ENCODE peak calls at places on chromosomes 7 and 10, in four cellular contexts. One of them, this sample, is unnamed.

GRCh38 chr10:520402-520787 is 169.1 kb downstream of the DIP2C start:
- DNase-seq in GM20000: no peak
- DNase-seq in stimulated activated CD4-positive, alpha-beta T cell treated with anti-CD3 and anti-CD28 coated beads, Interleukin-1b, Interleukin-23, amount 100 ng/mL, for 24 hours: no peak
- DNase-seq in neural progenitor cell: peak; percentile 36
- DNase-seq in this sample: peak; percentile 79

GRCh38 chr7:43496596-43496995 is 86.3 kb upstream of the STK17A start:
- DNase-seq in stimulated activated CD4-positive, alpha-beta T cell treated with anti-CD3 and anti-CD28 coated beads, Interleukin-1b, Interleukin-23, amount 100 ng/mL, for 24 hours: no peak
- DNase-seq in GM20000: no peak
- DNase-seq in neural progenitor cell: no peak
- DNase-seq in this sample: no peak

GRCh38 chr10:132145521-132146185 is 41.1 kb upstream of the DPYSL4 start:
- DNase-seq in GM20000: no peak
- DNase-seq in neural progenitor cell: no peak
- DNase-seq in stimulated activated CD4-positive, alpha-beta T cell treated with anti-CD3 and anti-CD28 coated beads, Interleukin-1b, Interleukin-23, amount 100 ng/mL, for 24 hours: no peak
- DNase-seq in this sample: no peak

GRCh38 chr7:106613861-106614560 is 46.9 kb downstream of the CCDC71L start:
- DNase-seq in stimulated activated CD4-positive, alpha-beta T cell treated with anti-CD3 and anti-CD28 coated beads, Interleukin-1b, Interleukin-23, amount 100 ng/mL, for 24 hours: no peak
- DNase-seq in neural progenitor cell: no peak
- DNase-seq in GM20000: no peak
- DNase-seq in this sample: no peak

GRCh38 chr10:2949948-2950354 is 117.4 kb upstream of the PFKP start:
- DNase-seq in GM20000: no peak
- DNase-seq in stimulated activated CD4-positive, alpha-beta T cell treated with anti-CD3 and anti-CD28 coated beads, Interleukin-1b, Interleukin-23, amount 100 ng/mL, for 24 hours: peak; percentile 33
- DNase-seq in neural progenitor cell: no peak
- DNase-seq in this sample: no peak

GRCh38 chr7:91193141-91193540 is 71.1 kb upstream of the FZD1 start:
- DNase-seq in stimulated activated CD4-positive, alpha-beta T cell treated with anti-CD3 and anti-CD28 coated beads, Interleukin-1b, Interleukin-23, amount 100 ng/mL, for 24 hours: no peak
- DNase-seq in GM20000: no peak
- DNase-seq in neural progenitor cell: no peak
- DNase-seq in this sample: no peak

GRCh38 chr7:137476937-137477336 is 133.4 kb upstream of the PTN start:
- DNase-seq in stimulated activated CD4-positive, alpha-beta T cell treated with anti-CD3 and anti-CD28 coated beads, Interleukin-1b, Interleukin-23, amount 100 ng/mL, for 24 hours: no peak
- DNase-seq in neural progenitor cell: no peak
- DNase-seq in GM20000: no peak
- DNase-seq in this sample: no peak

GRCh38 chr10:72027498-72027897 is 60.9 kb downstream of the SPOCK2 start:
- DNase-seq in neural progenitor cell: no peak
- DNase-seq in stimulated activated CD4-positive, alpha-beta T cell treated with anti-CD3 and anti-CD28 coated beads, Interleukin-1b, Interleukin-23, amount 100 ng/mL, for 24 hours: no peak
- DNase-seq in GM20000: no peak
- DNase-seq in this sample: no peak

GRCh38 chr10:3566627-3567026 is 218.4 kb downstream of the KLF6 start:
- DNase-seq in neural progenitor cell: no peak
- DNase-seq in stimulated activated CD4-positive, alpha-beta T cell treated with anti-CD3 and anti-CD28 coated beads, Interleukin-1b, Interleukin-23, amount 100 ng/mL, for 24 hours: no peak
- DNase-seq in GM20000: no peak
- DNase-seq in this sample: no peak

GRCh38 chr7:98329100-98329871 is 47.8 kb downstream of the BRI3 start:
- DNase-seq in neural progenitor cell: peak; percentile 17
- DNase-seq in stimulated activated CD4-positive, alpha-beta T cell treated with anti-CD3 and anti-CD28 coated beads, Interleukin-1b, Interleukin-23, amount 100 ng/mL, for 24 hours: no peak
- DNase-seq in GM20000: no peak
- DNase-seq in this sample: no peak

GRCh38 chr7:27901028-27901760 is 161.2 kb downstream of the TAX1BP1 start:
- DNase-seq in GM20000: peak; percentile 43
- DNase-seq in stimulated activated CD4-positive, alpha-beta T cell treated with anti-CD3 and anti-CD28 coated beads, Interleukin-1b, Interleukin-23, amount 100 ng/mL, for 24 hours: no peak
- DNase-seq in neural progenitor cell: no peak
- DNase-seq in this sample: no peak

GRCh38 chr10:102646610-102647432 is 2.5 kb downstream of the TRIM8 start:
- DNase-seq in GM20000: no peak
- DNase-seq in stimulated activated CD4-positive, alpha-beta T cell treated with anti-CD3 and anti-CD28 coated beads, Interleukin-1b, Interleukin-23, amount 100 ng/mL, for 24 hours: no peak
- DNase-seq in neural progenitor cell: peak; percentile 29
- DNase-seq in this sample: peak; percentile 84

GRCh38 chr10:23065549-23065948 is 29.8 kb upstream of the MSRB2 start:
- DNase-seq in neural progenitor cell: no peak
- DNase-seq in GM20000: no peak
- DNase-seq in stimulated activated CD4-positive, alpha-beta T cell treated with anti-CD3 and anti-CD28 coated beads, Interleukin-1b, Interleukin-23, amount 100 ng/mL, for 24 hours: no peak
- DNase-seq in this sample: peak; percentile 24

GRCh38 chr7:78279035-78279434 is 480.5 kb downstream of the PHTF2 start:
- DNase-seq in stimulated activated CD4-positive, alpha-beta T cell treated with anti-CD3 and anti-CD28 coated beads, Interleukin-1b, Interleukin-23, amount 100 ng/mL, for 24 hours: no peak
- DNase-seq in neural progenitor cell: no peak
- DNase-seq in GM20000: no peak
- DNase-seq in this sample: no peak

GRCh38 chr7:73899731-73900142 is 38.8 kb downstream of the TMEM270 start:
- DNase-seq in stimulated activated CD4-positive, alpha-beta T cell treated with anti-CD3 and anti-CD28 coated beads, Interleukin-1b, Interleukin-23, amount 100 ng/mL, for 24 hours: no peak
- DNase-seq in neural progenitor cell: no peak
- DNase-seq in GM20000: no peak
- DNase-seq in this sample: no peak

GRCh38 chr10:115514895-115515294 is 421.7 kb downstream of the ATRNL1 start:
- DNase-seq in neural progenitor cell: no peak
- DNase-seq in stimulated activated CD4-positive, alpha-beta T cell treated with anti-CD3 and anti-CD28 coated beads, Interleukin-1b, Interleukin-23, amount 100 ng/mL, for 24 hours: no peak
- DNase-seq in GM20000: no peak
- DNase-seq in this sample: no peak

GRCh38 chr7:22723171-22723601 is 3.8 kb upstream of the IL6 start:
- DNase-seq in GM20000: no peak
- DNase-seq in neural progenitor cell: no peak
- DNase-seq in stimulated activated CD4-positive, alpha-beta T cell treated with anti-CD3 and anti-CD28 coated beads, Interleukin-1b, Interleukin-23, amount 100 ng/mL, for 24 hours: no peak
- DNase-seq in this sample: peak; percentile 21

GRCh38 chr7:45387837-45388236 is 186.3 kb upstream of the ADCY1 start:
- DNase-seq in stimulated activated CD4-positive, alpha-beta T cell treated with anti-CD3 and anti-CD28 coated beads, Interleukin-1b, Interleukin-23, amount 100 ng/mL, for 24 hours: no peak
- DNase-seq in GM20000: no peak
- DNase-seq in neural progenitor cell: no peak
- DNase-seq in this sample: no peak

GRCh38 chr7:147400221-147400689 is 1190.3 kb upstream of the C7orf33 start:
- DNase-seq in GM20000: no peak
- DNase-seq in stimulated activated CD4-positive, alpha-beta T cell treated with anti-CD3 and anti-CD28 coated beads, Interleukin-1b, Interleukin-23, amount 100 ng/mL, for 24 hours: no peak
- DNase-seq in neural progenitor cell: no peak
- DNase-seq in this sample: peak; percentile 2

GRCh38 chr10:112546474-112546873 is 99.5 kb downstream of the VTI1A start:
- DNase-seq in stimulated activated CD4-positive, alpha-beta T cell treated with anti-CD3 and anti-CD28 coated beads, Interleukin-1b, Interleukin-23, amount 100 ng/mL, for 24 hours: no peak
- DNase-seq in neural progenitor cell: no peak
- DNase-seq in GM20000: peak; percentile 23
- DNase-seq in this sample: no peak

GRCh38 chr10:76397210-76397881 is 965.9 kb downstream of the LRMDA start:
- DNase-seq in neural progenitor cell: no peak
- DNase-seq in stimulated activated CD4-positive, alpha-beta T cell treated with anti-CD3 and anti-CD28 coated beads, Interleukin-1b, Interleukin-23, amount 100 ng/mL, for 24 hours: no peak
- DNase-seq in GM20000: no peak
- DNase-seq in this sample: peak; percentile 72

GRCh38 chr7:157485961-157486510 is 149.2 kb downstream of the DNAJB6 start:
- DNase-seq in neural progenitor cell: no peak
- DNase-seq in GM20000: no peak
- DNase-seq in stimulated activated CD4-positive, alpha-beta T cell treated with anti-CD3 and anti-CD28 coated beads, Interleukin-1b, Interleukin-23, amount 100 ng/mL, for 24 hours: no peak
- DNase-seq in this sample: no peak

GRCh38 chr10:124647421-124648130 is 96.6 kb downstream of the FAM53B start:
- DNase-seq in stimulated activated CD4-positive, alpha-beta T cell treated with anti-CD3 and anti-CD28 coated beads, Interleukin-1b, Interleukin-23, amount 100 ng/mL, for 24 hours: peak; percentile 35
- DNase-seq in neural progenitor cell: no peak
- DNase-seq in GM20000: peak; percentile 68
- DNase-seq in this sample: peak; percentile 31

GRCh38 chr10:132193907-132194552 is 7.3 kb downstream of the DPYSL4 start:
- DNase-seq in GM20000: no peak
- DNase-seq in stimulated activated CD4-positive, alpha-beta T cell treated with anti-CD3 and anti-CD28 coated beads, Interleukin-1b, Interleukin-23, amount 100 ng/mL, for 24 hours: no peak
- DNase-seq in neural progenitor cell: peak; percentile 45
- DNase-seq in this sample: peak; percentile 27

GRCh38 chr7:149821191-149822148 is 16.7 kb upstream of the ZNF862 start:
- DNase-seq in GM20000: no peak
- DNase-seq in neural progenitor cell: no peak
- DNase-seq in stimulated activated CD4-positive, alpha-beta T cell treated with anti-CD3 and anti-CD28 coated beads, Interleukin-1b, Interleukin-23, amount 100 ng/mL, for 24 hours: no peak
- DNase-seq in this sample: no peak

GRCh38 chr7:2939193-2939885 is 95.2 kb upstream of the GNA12 start:
- DNase-seq in GM20000: no peak
- DNase-seq in stimulated activated CD4-positive, alpha-beta T cell treated with anti-CD3 and anti-CD28 coated beads, Interleukin-1b, Interleukin-23, amount 100 ng/mL, for 24 hours: no peak
- DNase-seq in neural progenitor cell: no peak
- DNase-seq in this sample: no peak

GRCh38 chr10:126017961-126018560 is 121.7 kb downstream of the FANK1 start:
- DNase-seq in stimulated activated CD4-positive, alpha-beta T cell treated with anti-CD3 and anti-CD28 coated beads, Interleukin-1b, Interleukin-23, amount 100 ng/mL, for 24 hours: no peak
- DNase-seq in GM20000: no peak
- DNase-seq in neural progenitor cell: no peak
- DNase-seq in this sample: no peak

GRCh38 chr10:101097881-101098280 is 33.2 kb upstream of the TLX1 start:
- DNase-seq in stimulated activated CD4-positive, alpha-beta T cell treated with anti-CD3 and anti-CD28 coated beads, Interleukin-1b, Interleukin-23, amount 100 ng/mL, for 24 hours: no peak
- DNase-seq in neural progenitor cell: no peak
- DNase-seq in GM20000: no peak
- DNase-seq in this sample: no peak

GRCh38 chr7:81687062-81687461 is 82.8 kb downstream of the HGF start:
- DNase-seq in neural progenitor cell: no peak
- DNase-seq in GM20000: no peak
- DNase-seq in stimulated activated CD4-positive, alpha-beta T cell treated with anti-CD3 and anti-CD28 coated beads, Interleukin-1b, Interleukin-23, amount 100 ng/mL, for 24 hours: no peak
- DNase-seq in this sample: no peak

GRCh38 chr10:108789911-108790310 is 1133.4 kb downstream of the XPNPEP1 start:
- DNase-seq in neural progenitor cell: no peak
- DNase-seq in stimulated activated CD4-positive, alpha-beta T cell treated with anti-CD3 and anti-CD28 coated beads, Interleukin-1b, Interleukin-23, amount 100 ng/mL, for 24 hours: no peak
- DNase-seq in GM20000: no peak
- DNase-seq in this sample: no peak

GRCh38 chr10:21517983-21518628 is 7.4 kb downstream of the SKIDA1 start:
- DNase-seq in GM20000: peak; percentile 28
- DNase-seq in neural progenitor cell: peak; percentile 67
- DNase-seq in stimulated activated CD4-positive, alpha-beta T cell treated with anti-CD3 and anti-CD28 coated beads, Interleukin-1b, Interleukin-23, amount 100 ng/mL, for 24 hours: no peak
- DNase-seq in this sample: peak; percentile 96

GRCh38 chr7:157027568-157028527 is 17.4 kb upstream of the MNX1 start:
- DNase-seq in neural progenitor cell: no peak
- DNase-seq in GM20000: no peak
- DNase-seq in stimulated activated CD4-positive, alpha-beta T cell treated with anti-CD3 and anti-CD28 coated beads, Interleukin-1b, Interleukin-23, amount 100 ng/mL, for 24 hours: no peak
- DNase-seq in this sample: no peak

GRCh38 chr10:4595920-4596319 is 230.1 kb upstream of the AKR1E2 start:
- DNase-seq in GM20000: no peak
- DNase-seq in stimulated activated CD4-positive, alpha-beta T cell treated with anti-CD3 and anti-CD28 coated beads, Interleukin-1b, Interleukin-23, amount 100 ng/mL, for 24 hours: no peak
- DNase-seq in neural progenitor cell: no peak
- DNase-seq in this sample: no peak

GRCh38 chr7:27157717-27158431 is 1.4 kb upstream of the HOXA7 start:
- DNase-seq in stimulated activated CD4-positive, alpha-beta T cell treated with anti-CD3 and anti-CD28 coated beads, Interleukin-1b, Interleukin-23, amount 100 ng/mL, for 24 hours: no peak
- DNase-seq in GM20000: no peak
- DNase-seq in neural progenitor cell: no peak
- DNase-seq in this sample: peak; percentile 98

GRCh38 chr10:116721991-116722392 is 20.4 kb downstream of the HSPA12A start:
- DNase-seq in GM20000: no peak
- DNase-seq in neural progenitor cell: peak; percentile 60
- DNase-seq in stimulated activated CD4-positive, alpha-beta T cell treated with anti-CD3 and anti-CD28 coated beads, Interleukin-1b, Interleukin-23, amount 100 ng/mL, for 24 hours: no peak
- DNase-seq in this sample: peak; percentile 98

GRCh38 chr10:44961931-44962750 is 2.5 kb downstream of the RASSF4 start:
- DNase-seq in neural progenitor cell: no peak
- DNase-seq in stimulated activated CD4-positive, alpha-beta T cell treated with anti-CD3 and anti-CD28 coated beads, Interleukin-1b, Interleukin-23, amount 100 ng/mL, for 24 hours: no peak
- DNase-seq in GM20000: no peak
- DNase-seq in this sample: no peak

GRCh38 chr10:21516270-21517131 is 9.0 kb downstream of the SKIDA1 start:
- DNase-seq in neural progenitor cell: peak; percentile 75
- DNase-seq in stimulated activated CD4-positive, alpha-beta T cell treated with anti-CD3 and anti-CD28 coated beads, Interleukin-1b, Interleukin-23, amount 100 ng/mL, for 24 hours: no peak
- DNase-seq in GM20000: peak; percentile 85
- DNase-seq in this sample: peak; percentile 81

GRCh38 chr7:11247545-11247944 is 273.9 kb downstream of the PHF14 start:
- DNase-seq in neural progenitor cell: no peak
- DNase-seq in stimulated activated CD4-positive, alpha-beta T cell treated with anti-CD3 and anti-CD28 coated beads, Interleukin-1b, Interleukin-23, amount 100 ng/mL, for 24 hours: no peak
- DNase-seq in GM20000: no peak
- DNase-seq in this sample: no peak

This sample was measured in left kidney.